ENCODE peak calls at places on chromosome 4, in eight cellular contexts. X is endothelial cell; T is sigmoid colon; N is EH; C is GM12878; G is H54; J is LoVo; Z is activated CD4-positive, alpha-beta T cell treated with anti-CD3 and anti-CD28 coated beads for 4 hours. W is an unnamed sample.

GRCh38 chr4:24912252-24913098 is at the start of gene CCDC149:
- DNase-seq in J (peak; percentile 67), N (peak; percentile 75), T (peak; percentile 84), G (peak; percentile 25), C (no peak), X (peak; percentile 63), Z (no peak), W (peak; percentile 58)

GRCh38 chr4:190015538-190016368 is 11.3 kb downstream of the FRG2 start:
- DNase-seq in X (peak; percentile 19), J (no peak), T (no peak), C (no peak), G (no peak), Z (no peak), N (no peak), W (no peak)

GRCh38 chr4:72451349-72451748 is 117.7 kb downstream of the ADAMTS3 start:
- DNase-seq in Z (no peak), T (peak; percentile 63), J (no peak), G (no peak), C (no peak), N (no peak), X (no peak), W (no peak)

GRCh38 chr4:1409079-1409805 is 3.0 kb upstream of the NKX1-1 start:
- DNase-seq in T (peak; percentile 44), G (no peak), J (no peak), X (no peak), C (no peak), Z (no peak), N (no peak), W (no peak)

GRCh38 chr4:1598641-1599481 is 85.3 kb downstream of the FAM53A start:
- DNase-seq in J (no peak), T (peak; percentile 41), X (no peak), G (no peak), N (no peak), C (no peak), Z (no peak), W (no peak)

GRCh38 chr4:88613417-88613875 is 21.2 kb downstream of the HERC3 start:
- DNase-seq in G (no peak), T (no peak), X (no peak), Z (peak; percentile 14), J (no peak), C (no peak), N (no peak), W (no peak)

GRCh38 chr4:117660668-117661067 is 373.6 kb upstream of the NDST3 start:
- DNase-seq in N (no peak), G (no peak), Z (no peak), J (no peak), T (no peak), X (no peak), C (no peak), W (no peak)

GRCh38 chr4:8771258-8771590 is 100.4 kb downstream of the HMX1 start:
- DNase-seq in J (no peak), C (no peak), Z (no peak), N (no peak), T (peak; percentile 56), X (no peak), G (no peak), W (no peak)

GRCh38 chr4:7291372-7292135 is 99.2 kb downstream of the SORCS2 start:
- DNase-seq in T (peak; percentile 90), G (no peak), Z (no peak), X (no peak), N (peak; percentile 78), C (no peak), J (no peak), W (no peak)

GRCh38 chr4:8276358-8277240 is 7.0 kb downstream of the HTRA3 start:
- DNase-seq in J (no peak), X (no peak), Z (no peak), G (no peak), T (peak; percentile 87), N (peak; percentile 53), C (no peak), W (no peak)

GRCh38 chr4:177699365-177700213 is 257.4 kb upstream of the AGA start:
- DNase-seq in Z (no peak), X (no peak), N (peak; percentile 3), J (no peak), T (no peak), G (peak; percentile 5), C (no peak), W (no peak)

GRCh38 chr4:52617467-52618017 is 41.6 kb downstream of the USP46 start:
- DNase-seq in N (no peak), C (no peak), G (no peak), Z (no peak), J (no peak), X (no peak), T (no peak), W (no peak)

GRCh38 chr4:43337707-43338106 is 445.2 kb downstream of the GRXCR1 start:
- DNase-seq in J (no peak), Z (no peak), X (no peak), G (no peak), C (no peak), T (no peak), N (no peak), W (no peak)

GRCh38 chr4:39591290-39591689 is 47.4 kb downstream of the SMIM14 start:
- DNase-seq in X (no peak), C (no peak), G (no peak), T (no peak), Z (no peak), J (no peak), N (no peak), W (no peak)

W was measured in neural crest cell.